ENCODE peak calls at places on chromosomes 12 and 14, in four cellular contexts. L, X, C and G are unnamed samples.
A peak's percentile ranks its signal among the peaks of the same experiment; 100 is the strongest.

GRCh38 chr12:71415336-71416231 is 24.0 kb upstream of the LGR5 start:
- DNase-seq in L (peak; percentile 26), X (no peak), C (no peak), G (no peak)

GRCh38 chr12:51197736-51198567 is 19.9 kb downstream of the POU6F1 start:
- DNase-seq in L (no peak), X (no peak), C (no peak), G (no peak)

GRCh38 chr14:24818054-24818822 is 184.2 kb upstream of the GZMB start:
- DNase-seq in L (no peak), X (no peak), C (no peak), G (peak; percentile 45)

GRCh38 chr12:70399319-70399718 is 33.2 kb downstream of the KCNMB4 start:
- DNase-seq in L (no peak), X (no peak), C (no peak), G (no peak)

GRCh38 chr14:28763914-28764848 is 2.4 kb upstream of the FOXG1 start:
- DNase-seq in L (no peak), X (no peak), C (no peak), G (no peak)

GRCh38 chr12:118190266-118190665 is 54.3 kb downstream of the PEBP1 start:
- DNase-seq in L (peak; percentile 13), X (no peak), C (no peak), G (no peak)

GRCh38 chr12:25311501-25311900 is 60.8 kb upstream of the KRAS start:
- DNase-seq in L (no peak), X (no peak), C (no peak), G (no peak)

GRCh38 chr14:22225526-22226133 is 363.4 kb downstream of the DAD1 start:
- DNase-seq in L (no peak), X (no peak), C (no peak), G (no peak)

GRCh38 chr14:37583358-37584210 is 11.5 kb downstream of the FOXA1 start:
- DNase-seq in L (no peak), X (no peak), C (no peak), G (no peak)

GRCh38 chr12:68904351-68904982 is 28.5 kb downstream of the CPM start:
- DNase-seq in L (no peak), X (no peak), C (peak; percentile 24), G (no peak)

GRCh38 chr12:124884587-124885438 is 21.1 kb upstream of the SCARB1 start:
- DNase-seq in L (no peak), X (no peak), C (no peak), G (no peak)

GRCh38 chr12:47903151-47903611 is 1.6 kb downstream of the VDR start:
- DNase-seq in L (peak; percentile 57), X (no peak), C (peak; percentile 45), G (no peak)

GRCh38 chr12:89098390-89099102 is 253.8 kb downstream of the DUSP6 start:
- DNase-seq in L (no peak), X (no peak), C (no peak), G (no peak)

GRCh38 chr12:27133022-27133590 is 50.7 kb upstream of the C12orf71 start:
- DNase-seq in L (no peak), X (no peak), C (no peak), G (no peak)

GRCh38 chr14:34063470-34064164 is 112.7 kb upstream of the EGLN3 start:
- DNase-seq in L (no peak), X (no peak), C (no peak), G (no peak)

GRCh38 chr12:123131879-123132402 is 18.9 kb downstream of the PITPNM2 start:
- DNase-seq in L (no peak), X (no peak), C (no peak), G (no peak)

GRCh38 chr12:94874986-94875312 is 128.5 kb downstream of the NDUFA12 start:
- DNase-seq in L (peak; percentile 42), X (no peak), C (no peak), G (no peak)

GRCh38 chr12:113261847-113262470 is 40.7 kb downstream of the TPCN1 start:
- DNase-seq in L (peak; percentile 51), X (peak; percentile 22), C (no peak), G (no peak)

GRCh38 chr12:33427071-33427470 is 12.5 kb downstream of the SYT10 start:
- DNase-seq in L (no peak), X (no peak), C (no peak), G (no peak)

GRCh38 chr14:51337520-51337919 is 97.5 kb downstream of the TMX1 start:
- DNase-seq in L (no peak), X (no peak), C (no peak), G (no peak)

GRCh38 chr12:14931791-14932560 is 6.4 kb downstream of the ERP27 start:
- DNase-seq in L (no peak), X (no peak), C (no peak), G (no peak)

GRCh38 chr14:50773632-50774541 is 57.1 kb downstream of the NIN start:
- DNase-seq in L (peak; percentile 50), X (no peak), C (no peak), G (no peak)

GRCh38 chr14:46054526-46054925 is 597.1 kb downstream of the RPL10L start:
- DNase-seq in L (no peak), X (no peak), C (peak; percentile 58), G (peak; percentile 60)

GRCh38 chr12:117134059-117134458 is 34.8 kb upstream of the TESC start:
- DNase-seq in L (no peak), X (no peak), C (peak; percentile 16), G (no peak)

GRCh38 chr14:51228890-51229289 is 11.2 kb upstream of the TMX1 start:
- DNase-seq in L (no peak), X (no peak), C (no peak), G (no peak)

GRCh38 chr12:82314406-82314892 is 43.7 kb downstream of the CCDC59 start:
- DNase-seq in L (no peak), X (peak; percentile 48), C (no peak), G (no peak)

GRCh38 chr14:73752297-73752992 is 38.3 kb upstream of the PNMA1 start:
- DNase-seq in L (peak; percentile 89), X (no peak), C (peak; percentile 63), G (peak; percentile 52)

GRCh38 chr12:5506821-5507231 is 74.9 kb downstream of the NTF3 start:
- DNase-seq in L (no peak), X (no peak), C (no peak), G (no peak)

GRCh38 chr14:52923902-52924575 is 26.8 kb downstream of the FERMT2 start:
- DNase-seq in L (no peak), X (no peak), C (no peak), G (no peak)

GRCh38 chr14:68544150-68544892 is 248.5 kb downstream of the ZFP36L1 start:
- DNase-seq in L (peak; percentile 73), X (peak; percentile 90), C (peak; percentile 100), G (peak; percentile 98)

GRCh38 chr12:52285172-52285745 is 6.1 kb downstream of the KRT81 start:
- DNase-seq in L (no peak), X (no peak), C (peak; percentile 60), G (no peak)

GRCh38 chr12:111864935-111865334 is 22.9 kb downstream of the MAPKAPK5 start:
- DNase-seq in L (no peak), X (no peak), C (no peak), G (no peak)
- H3K4me3 ChIP-seq in L (no peak overlapping the region), X (no peak overlapping the region), C (no peak overlapping the region), G (no peak overlapping the region)

GRCh38 chr12:55996201-55996714 is 818 bp upstream of the SUOX start:
- DNase-seq in L (peak; percentile 69), X (no peak), C (no peak), G (no peak)
- H3K4me3 ChIP-seq in L (peak overlapping the region; percentile 54), X (peak overlapping the region; percentile 59), C (peak overlapping the region; percentile 82), G (peak overlapping the region; percentile 72)

GRCh38 chr12:56863789-56864188 is 70.4 kb downstream of the SDR9C7 start:
- DNase-seq in L (no peak), X (no peak), C (no peak), G (no peak)

GRCh38 chr12:56862264-56862663 is 71.9 kb downstream of the SDR9C7 start:
- DNase-seq in L (no peak), X (no peak), C (no peak), G (no peak)

GRCh38 chr12:56866493-56866892 is 67.7 kb downstream of the SDR9C7 start:
- DNase-seq in L (no peak), X (no peak), C (no peak), G (no peak)

GRCh38 chr12:56864318-56864717 is 69.9 kb downstream of the SDR9C7 start:
- DNase-seq in L (no peak), X (no peak), C (no peak), G (no peak)

GRCh38 chr12:56867216-56867615 is 67.0 kb downstream of the SDR9C7 start:
- DNase-seq in L (no peak), X (no peak), C (no peak), G (no peak)
- H3K4me3 ChIP-seq in L (no peak overlapping the region), X (no peak overlapping the region), C (no peak overlapping the region), G (no peak overlapping the region)

GRCh38 chr14:42407153-42407552 is 800.5 kb downstream of the LRFN5 start:
- DNase-seq in L (no peak), X (no peak), C (no peak), G (no peak)
- H3K4me3 ChIP-seq in L (no peak overlapping the region), X (no peak overlapping the region), C (no peak overlapping the region), G (no peak overlapping the region)

GRCh38 chr14:91264151-91265150 is 19.9 kb upstream of the GPR68 start:
- DNase-seq in L (peak; percentile 43), X (no peak), C (no peak), G (no peak)
- H3K4me3 ChIP-seq in L (no peak overlapping the region), X (peak overlapping the region; percentile 53), C (peak overlapping the region; percentile 37), G (peak overlapping the region; percentile 31)